ENCODE peak calls at places on chromosomes 4 and X, in five cellular contexts. C, S, L, Y and T are unnamed samples.

GRCh38 chr4:119209077-119209476 is 3.4 kb upstream of the USP53 start:
- DNase-seq in C (no peak), S (peak), L (no peak), Y (no peak), T (no peak)

GRCh38 chr4:181517521-181517920 is 725.7 kb upstream of the TENM3 start:
- DNase-seq in C (no peak), S (no peak), L (no peak), Y (no peak), T (no peak)

GRCh38 chr4:96729641-96730040 is 889.7 kb downstream of the PDHA2 start:
- DNase-seq in C (no peak), S (no peak), L (no peak), Y (no peak), T (no peak)

GRCh38 chr4:106676173-106676921 is 307.8 kb upstream of the GIMD1 start:
- DNase-seq in C (no peak), S (no peak), L (no peak), Y (no peak), T (no peak)

GRCh38 chr4:171022698-171023378 is 790.4 kb upstream of the GALNTL6 start:
- DNase-seq in C (no peak), S (no peak), L (no peak), Y (no peak), T (no peak)

GRCh38 chrX:130769835-130770234 is 133.2 kb downstream of the ENOX2 start:
- DNase-seq in C (no peak), S (no peak), L (no peak), Y (no peak), T (no peak)

GRCh38 chr4:103787057-103787456 is 67.3 kb upstream of the TACR3 start:
- DNase-seq in C (no peak), S (no peak), L (no peak), Y (no peak), T (no peak)

GRCh38 chrX:153779891-153780677 is 757 bp upstream of the SRPK3 start:
- DNase-seq in C (no peak), S (no peak), L (no peak), Y (no peak), T (no peak)

GRCh38 chrX:41334866-41335589 is 1.1 kb downstream of the DDX3X start:
- DNase-seq in C (peak), S (no peak), L (no peak), Y (peak), T (peak)

GRCh38 chr4:184472540-184473264 is 1.6 kb downstream of the IRF2 start:
- DNase-seq in C (peak), S (no peak), L (peak), Y (peak), T (peak)